ENCODE peak calls at places on chromosome 19, in eight cellular contexts. One of them, this sample, is unnamed.

GRCh38 chr19:30744741-30745475 is 372.7 kb downstream of the ZNF536 start:
- DNase-seq in stomach: no peak
- DNase-seq in HCT116: no peak
- DNase-seq in GM12892: no peak
- DNase-seq in H1: peak
- DNase-seq in SK-N-SH: no peak
- DNase-seq in transverse colon: no peak
- DNase-seq in sigmoid colon: no peak
- DNase-seq in this sample: no peak

GRCh38 chr19:57786906-57787305 is 17.4 kb downstream of the ZNF586 start:
- DNase-seq in stomach: no peak
- DNase-seq in HCT116: no peak
- DNase-seq in GM12892: no peak
- DNase-seq in H1: no peak
- DNase-seq in SK-N-SH: no peak
- DNase-seq in transverse colon: no peak
- DNase-seq in sigmoid colon: no peak
- DNase-seq in this sample: peak

GRCh38 chr19:36605101-36605838 is at the start of gene ZNF382:
- DNase-seq in stomach: peak
- DNase-seq in HCT116: no peak
- DNase-seq in GM12892: peak
- DNase-seq in H1: peak
- DNase-seq in SK-N-SH: peak
- DNase-seq in transverse colon: peak
- DNase-seq in sigmoid colon: peak
- DNase-seq in this sample: peak

GRCh38 chr19:19538077-19538764 is at the start of gene CILP2:
- DNase-seq in stomach: peak
- DNase-seq in HCT116: no peak
- DNase-seq in GM12892: no peak
- DNase-seq in H1: peak
- DNase-seq in SK-N-SH: peak
- DNase-seq in transverse colon: peak
- DNase-seq in sigmoid colon: peak
- DNase-seq in this sample: peak

GRCh38 chr19:45153339-45154063 is 7.3 kb downstream of the NKPD1 start:
- DNase-seq in stomach: peak
- DNase-seq in HCT116: no peak
- DNase-seq in GM12892: peak
- DNase-seq in H1: peak
- DNase-seq in SK-N-SH: peak
- DNase-seq in transverse colon: peak
- DNase-seq in sigmoid colon: no peak
- DNase-seq in this sample: peak

GRCh38 chr19:45049073-45049736 is 10.4 kb downstream of the CLASRP start:
- DNase-seq in stomach: peak
- DNase-seq in HCT116: no peak
- DNase-seq in GM12892: no peak
- DNase-seq in H1: no peak
- DNase-seq in SK-N-SH: no peak
- DNase-seq in transverse colon: no peak
- DNase-seq in sigmoid colon: no peak
- DNase-seq in this sample: no peak

GRCh38 chr19:57560049-57560491 is 407 bp upstream of the ZNF550 start:
- DNase-seq in stomach: no peak
- DNase-seq in HCT116: no peak
- DNase-seq in GM12892: no peak
- DNase-seq in H1: no peak
- DNase-seq in SK-N-SH: peak
- DNase-seq in transverse colon: no peak
- DNase-seq in sigmoid colon: no peak
- DNase-seq in this sample: no peak

GRCh38 chr19:21602105-21602658 is 96.8 kb downstream of the ZNF429 start:
- DNase-seq in stomach: no peak
- DNase-seq in HCT116: no peak
- DNase-seq in GM12892: no peak
- DNase-seq in H1: no peak
- DNase-seq in SK-N-SH: no peak
- DNase-seq in transverse colon: no peak
- DNase-seq in sigmoid colon: no peak
- DNase-seq in this sample: no peak

GRCh38 chr19:10544242-10544752 is 593 bp downstream of the ATG4D start:
- DNase-seq in stomach: peak
- DNase-seq in HCT116: no peak
- DNase-seq in GM12892: no peak
- DNase-seq in H1: no peak
- DNase-seq in SK-N-SH: no peak
- DNase-seq in transverse colon: peak
- DNase-seq in sigmoid colon: no peak
- DNase-seq in this sample: peak

GRCh38 chr19:29812080-29812880 is 489 bp downstream of the CCNE1 start:
- DNase-seq in stomach: peak
- DNase-seq in HCT116: no peak
- DNase-seq in GM12892: no peak
- DNase-seq in H1: peak
- DNase-seq in SK-N-SH: peak
- DNase-seq in transverse colon: peak
- DNase-seq in sigmoid colon: no peak
- DNase-seq in this sample: peak

GRCh38 chr19:11151181-11151580 is 4.4 kb downstream of the SPC24 start:
- DNase-seq in stomach: no peak
- DNase-seq in HCT116: no peak
- DNase-seq in GM12892: no peak
- DNase-seq in H1: no peak
- DNase-seq in SK-N-SH: no peak
- DNase-seq in transverse colon: no peak
- DNase-seq in sigmoid colon: no peak
- DNase-seq in this sample: no peak

GRCh38 chr19:27962260-27962659 is 1250.7 kb downstream of the UQCRFS1 start:
- DNase-seq in stomach: no peak
- DNase-seq in HCT116: no peak
- DNase-seq in GM12892: no peak
- DNase-seq in H1: no peak
- DNase-seq in SK-N-SH: no peak
- DNase-seq in transverse colon: no peak
- DNase-seq in sigmoid colon: no peak
- DNase-seq in this sample: peak

GRCh38 chr19:19597809-19598306 is 20.6 kb downstream of the PBX4 start:
- DNase-seq in stomach: no peak
- DNase-seq in HCT116: no peak
- DNase-seq in GM12892: peak
- DNase-seq in H1: no peak
- DNase-seq in SK-N-SH: no peak
- DNase-seq in transverse colon: no peak
- DNase-seq in sigmoid colon: no peak
- DNase-seq in this sample: no peak

GRCh38 chr19:18168673-18169381 is 4.8 kb upstream of the IFI30 start:
- DNase-seq in stomach: no peak
- DNase-seq in HCT116: no peak
- DNase-seq in GM12892: no peak
- DNase-seq in H1: no peak
- DNase-seq in SK-N-SH: peak
- DNase-seq in transverse colon: no peak
- DNase-seq in sigmoid colon: no peak
- DNase-seq in this sample: no peak

GRCh38 chr19:1069009-1069779 is 2.2 kb downstream of the ARHGAP45 start:
- DNase-seq in stomach: peak
- DNase-seq in HCT116: no peak
- DNase-seq in GM12892: peak
- DNase-seq in H1: no peak
- DNase-seq in SK-N-SH: no peak
- DNase-seq in transverse colon: peak
- DNase-seq in sigmoid colon: no peak
- DNase-seq in this sample: no peak

GRCh38 chr19:16888629-16889371 is at the start of gene F2RL3:
- DNase-seq in stomach: peak
- DNase-seq in HCT116: no peak
- DNase-seq in GM12892: peak
- DNase-seq in H1: no peak
- DNase-seq in SK-N-SH: peak
- DNase-seq in transverse colon: peak
- DNase-seq in sigmoid colon: peak
- DNase-seq in this sample: peak
- TF ChIP-seq POLR2AphosphoS5 in stomach: peak
- TF ChIP-seq POLR2AphosphoS5 in HCT116: no peak
- TF ChIP-seq POLR2AphosphoS5 in GM12892: no peak
- TF ChIP-seq POLR2AphosphoS5 in H1: no peak
- TF ChIP-seq POLR2AphosphoS5 in SK-N-SH: no peak
- TF ChIP-seq POLR2AphosphoS5 in transverse colon: peak
- TF ChIP-seq POLR2AphosphoS5 in sigmoid colon: peak
- TF ChIP-seq POLR2AphosphoS5 in this sample: no peak

GRCh38 chr19:35468637-35469036 is 20.6 kb downstream of the FFAR2 start:
- DNase-seq in stomach: peak
- DNase-seq in HCT116: peak
- DNase-seq in GM12892: peak
- DNase-seq in H1: no peak
- DNase-seq in SK-N-SH: peak
- DNase-seq in transverse colon: peak
- DNase-seq in sigmoid colon: no peak
- DNase-seq in this sample: peak
- TF ChIP-seq POLR2AphosphoS5 in stomach: peak
- TF ChIP-seq POLR2AphosphoS5 in HCT116: no peak
- TF ChIP-seq POLR2AphosphoS5 in GM12892: no peak
- TF ChIP-seq POLR2AphosphoS5 in H1: no peak
- TF ChIP-seq POLR2AphosphoS5 in SK-N-SH: no peak
- TF ChIP-seq POLR2AphosphoS5 in transverse colon: no peak
- TF ChIP-seq POLR2AphosphoS5 in sigmoid colon: no peak
- TF ChIP-seq POLR2AphosphoS5 in this sample: no peak

DNA sequence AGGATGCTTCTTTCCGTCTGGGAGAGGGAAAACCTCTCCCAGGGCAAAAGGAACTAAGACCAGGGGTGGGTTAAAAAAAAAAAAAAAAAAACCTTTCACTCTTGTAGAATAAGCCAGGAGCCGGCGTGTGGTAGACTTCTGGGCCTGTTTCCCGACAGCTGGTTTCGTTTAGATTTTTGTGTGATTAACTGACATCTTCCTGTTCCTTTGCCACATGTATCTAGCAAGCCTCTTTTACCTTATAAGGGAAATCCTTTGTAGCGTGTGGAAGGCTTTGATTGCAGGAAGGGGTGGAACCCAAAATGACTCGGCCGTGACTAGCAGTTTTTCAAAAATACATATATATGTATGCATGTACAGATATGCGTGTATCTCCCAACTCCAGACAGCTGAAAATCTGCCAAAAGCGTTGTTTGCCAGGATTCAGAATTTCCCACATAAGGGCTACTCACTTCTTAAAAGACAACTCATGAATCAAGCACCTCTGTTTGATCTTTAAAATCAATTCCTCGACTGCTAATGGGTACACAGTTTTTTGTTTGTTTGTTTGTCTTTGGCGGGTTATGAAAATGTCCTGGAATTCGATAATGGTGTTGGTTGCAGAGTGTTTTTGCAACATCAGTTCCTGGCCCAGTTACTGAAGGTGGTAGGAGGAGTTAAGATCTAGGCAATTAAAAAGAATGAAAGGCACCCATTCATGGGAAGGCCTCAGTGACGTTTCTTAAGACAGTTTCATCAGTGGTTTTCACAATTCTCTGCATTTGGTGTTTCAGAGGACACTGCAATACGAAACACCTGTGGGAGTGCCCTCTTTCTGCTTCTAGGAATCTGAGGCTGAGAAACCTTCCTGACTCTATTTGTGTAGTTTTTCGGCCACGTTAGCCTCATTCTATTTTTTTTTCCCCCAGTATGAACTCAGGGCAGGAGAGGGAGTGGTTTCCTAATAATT is 2.7 kb downstream of the TPM4 start:
- DNase-seq in stomach: peak
- DNase-seq in HCT116: peak
- DNase-seq in GM12892: peak
- DNase-seq in H1: no peak
- DNase-seq in SK-N-SH: peak
- DNase-seq in transverse colon: peak
- DNase-seq in sigmoid colon: peak
- DNase-seq in this sample: peak
- TF ChIP-seq POLR2AphosphoS5 in stomach: peak
- TF ChIP-seq POLR2AphosphoS5 in HCT116: peak
- TF ChIP-seq POLR2AphosphoS5 in GM12892: peak
- TF ChIP-seq POLR2AphosphoS5 in H1: peak
- TF ChIP-seq POLR2AphosphoS5 in SK-N-SH: peak
- TF ChIP-seq POLR2AphosphoS5 in transverse colon: peak
- TF ChIP-seq POLR2AphosphoS5 in sigmoid colon: peak
- TF ChIP-seq POLR2AphosphoS5 in this sample: no peak

DNA sequence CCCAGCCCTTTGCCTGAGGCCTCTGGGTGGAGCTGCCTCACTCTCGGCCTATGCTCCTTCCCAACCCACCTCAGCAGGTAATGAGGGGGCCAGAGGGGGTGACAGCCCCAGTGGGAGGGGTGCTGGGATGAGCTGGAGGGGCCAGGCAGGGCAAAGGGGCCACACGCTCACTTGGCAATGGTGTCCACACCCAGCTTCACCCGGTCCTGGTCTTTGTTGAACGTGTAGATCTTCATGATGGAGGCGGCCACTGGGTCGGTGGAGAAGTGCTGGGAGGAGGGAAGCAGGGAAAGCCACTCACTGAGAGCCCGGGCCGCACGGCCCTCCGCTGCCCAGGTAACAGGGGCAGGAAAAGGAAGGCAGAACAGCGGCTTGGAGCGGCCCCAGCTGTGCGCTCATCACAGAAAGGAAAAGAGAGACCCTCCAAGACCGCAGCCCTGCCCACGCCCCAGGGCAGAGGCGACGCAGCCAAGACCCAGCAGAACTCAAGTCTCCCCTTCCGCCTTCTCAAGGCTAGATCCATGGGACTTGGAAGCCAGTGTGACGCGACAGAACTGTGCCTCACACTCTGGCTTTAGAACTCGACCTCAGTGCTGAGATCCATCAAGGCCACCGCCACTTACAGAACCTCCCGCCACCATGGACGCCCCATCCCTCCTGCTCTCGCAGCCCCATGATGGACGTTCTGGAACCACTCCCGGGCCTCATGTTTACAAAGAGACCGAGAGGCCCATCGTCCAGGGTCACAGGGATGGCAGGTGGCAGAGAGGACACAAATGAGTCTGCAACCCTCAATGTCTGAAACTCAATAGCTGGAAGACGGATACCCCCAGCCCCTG is 9.2 kb downstream of the UBXN6 start:
- DNase-seq in stomach: no peak
- DNase-seq in HCT116: no peak
- DNase-seq in GM12892: no peak
- DNase-seq in H1: no peak
- DNase-seq in SK-N-SH: peak
- DNase-seq in transverse colon: no peak
- DNase-seq in sigmoid colon: no peak
- DNase-seq in this sample: no peak
- TF ChIP-seq POLR2AphosphoS5 in stomach: no peak
- TF ChIP-seq POLR2AphosphoS5 in HCT116: no peak
- TF ChIP-seq POLR2AphosphoS5 in GM12892: no peak
- TF ChIP-seq POLR2AphosphoS5 in H1: no peak
- TF ChIP-seq POLR2AphosphoS5 in SK-N-SH: no peak
- TF ChIP-seq POLR2AphosphoS5 in transverse colon: no peak
- TF ChIP-seq POLR2AphosphoS5 in sigmoid colon: no peak
- TF ChIP-seq POLR2AphosphoS5 in this sample: no peak

GRCh38 chr19:35357867-35358573 is at the start of gene FFAR3:
- DNase-seq in stomach: peak
- DNase-seq in HCT116: no peak
- DNase-seq in GM12892: no peak
- DNase-seq in H1: peak
- DNase-seq in SK-N-SH: no peak
- DNase-seq in transverse colon: no peak
- DNase-seq in sigmoid colon: peak
- DNase-seq in this sample: peak
- TF ChIP-seq POLR2AphosphoS5 in stomach: no peak
- TF ChIP-seq POLR2AphosphoS5 in HCT116: no peak
- TF ChIP-seq POLR2AphosphoS5 in GM12892: no peak
- TF ChIP-seq POLR2AphosphoS5 in H1: no peak
- TF ChIP-seq POLR2AphosphoS5 in SK-N-SH: no peak
- TF ChIP-seq POLR2AphosphoS5 in transverse colon: no peak
- TF ChIP-seq POLR2AphosphoS5 in sigmoid colon: no peak
- TF ChIP-seq POLR2AphosphoS5 in this sample: no peak

GRCh38 chr19:13583114-13583513 is 76.8 kb upstream of the CACNA1A start:
- DNase-seq in stomach: no peak
- DNase-seq in HCT116: no peak
- DNase-seq in GM12892: no peak
- DNase-seq in H1: no peak
- DNase-seq in SK-N-SH: no peak
- DNase-seq in transverse colon: no peak
- DNase-seq in sigmoid colon: no peak
- DNase-seq in this sample: no peak
- TF ChIP-seq POLR2AphosphoS5 in stomach: no peak
- TF ChIP-seq POLR2AphosphoS5 in HCT116: no peak
- TF ChIP-seq POLR2AphosphoS5 in GM12892: no peak
- TF ChIP-seq POLR2AphosphoS5 in H1: no peak
- TF ChIP-seq POLR2AphosphoS5 in SK-N-SH: no peak
- TF ChIP-seq POLR2AphosphoS5 in transverse colon: no peak
- TF ChIP-seq POLR2AphosphoS5 in sigmoid colon: no peak
- TF ChIP-seq POLR2AphosphoS5 in this sample: no peak